ENCODE peak calls at places on chromosomes 7 and 10, in nine cellular contexts. S is HCT116, X is IMR-90, V is OCI-LY7, O is GM23338, T is mammary epithelial cell, U is K562, M is astrocyte, F is hepatocyte. C is an unnamed sample.

GRCh38 chr10:71390921-71391690 is 5.6 kb upstream of the CDH23 start:
- DNase-seq in S (no peak), X (no peak), V (no peak), O (no peak), T (no peak), U (no peak), M (no peak), F (no peak), C (no peak)

GRCh38 chr10:84818956-84819355 is 490.6 kb downstream of the CCSER2 start:
- DNase-seq in S (no peak), X (no peak), V (no peak), O (no peak), T (no peak), U (no peak), M (no peak), F (no peak), C (no peak)

GRCh38 chr10:63268139-63268797 is 135.1 kb downstream of the NRBF2 start:
- DNase-seq in S (no peak), X (peak), V (no peak), O (peak), T (no peak), U (no peak), M (peak), F (peak), C (no peak)

GRCh38 chr7:41241641-41242040 is 461.2 kb downstream of the INHBA start:
- DNase-seq in S (no peak), X (no peak), V (no peak), O (peak), T (no peak), U (no peak), M (no peak), F (no peak), C (no peak)

GRCh38 chr10:43206391-43207235 is 60.3 kb downstream of the RASGEF1A start:
- DNase-seq in S (no peak), X (no peak), V (no peak), O (no peak), T (no peak), U (no peak), M (no peak), F (no peak), C (no peak)

GRCh38 chr7:48004598-48004997 is 24.3 kb downstream of the SUN3 start:
- DNase-seq in S (no peak), X (no peak), V (peak), O (no peak), T (no peak), U (no peak), M (no peak), F (no peak), C (no peak)

GRCh38 chr7:37354661-37355131 is 94.0 kb downstream of the ELMO1 start:
- DNase-seq in S (no peak), X (no peak), V (no peak), O (no peak), T (peak), U (peak), M (peak), F (peak), C (peak)

GRCh38 chr7:45592230-45592991 is 18.2 kb downstream of the ADCY1 start:
- DNase-seq in S (no peak), X (no peak), V (no peak), O (no peak), T (no peak), U (no peak), M (no peak), F (no peak), C (no peak)

GRCh38 chr7:1850976-1851571 is 181.0 kb downstream of the ELFN1 start:
- DNase-seq in S (no peak), X (no peak), V (no peak), O (no peak), T (no peak), U (no peak), M (no peak), F (no peak), C (no peak)

GRCh38 chr10:71436268-71436922 is 39.7 kb downstream of the CDH23 start:
- DNase-seq in S (no peak), X (no peak), V (no peak), O (no peak), T (no peak), U (no peak), M (no peak), F (no peak), C (no peak)

GRCh38 chr10:78763217-78763616 is 305.5 kb upstream of the ZMIZ1 start:
- DNase-seq in S (no peak), X (no peak), V (no peak), O (no peak), T (no peak), U (no peak), M (no peak), F (no peak), C (no peak)

GRCh38 chr10:73937333-73938020 is 26.5 kb downstream of the PLAU start:
- DNase-seq in S (no peak), X (no peak), V (no peak), O (no peak), T (no peak), U (no peak), M (no peak), F (no peak), C (no peak)

GRCh38 chr10:16942361-16943078 is 125.3 kb upstream of the RSU1 start:
- DNase-seq in S (no peak), X (no peak), V (no peak), O (no peak), T (no peak), U (no peak), M (peak), F (no peak), C (no peak)

GRCh38 chr10:100759331-100759730 is 13.9 kb downstream of the PAX2 start:
- DNase-seq in S (no peak), X (no peak), V (no peak), O (no peak), T (no peak), U (no peak), M (no peak), F (no peak), C (no peak)
- TF ChIP-seq CTCF in S (peak), X (no peak), V (no peak), O (peak), T (peak), U (no peak), M (no peak), F (no peak), C (no peak)

GRCh38 chr7:141460781-141461715 is 90.2 kb upstream of the AGK start:
- DNase-seq in S (no peak), X (no peak), V (no peak), O (no peak), T (peak), U (no peak), M (no peak), F (peak), C (peak)
- H3K4me3 ChIP-seq in S (no peak), X (no peak), V (no peak), O (no peak), T (no peak), U (no peak), M (no peak), F (no peak), C (no peak)

DNA sequence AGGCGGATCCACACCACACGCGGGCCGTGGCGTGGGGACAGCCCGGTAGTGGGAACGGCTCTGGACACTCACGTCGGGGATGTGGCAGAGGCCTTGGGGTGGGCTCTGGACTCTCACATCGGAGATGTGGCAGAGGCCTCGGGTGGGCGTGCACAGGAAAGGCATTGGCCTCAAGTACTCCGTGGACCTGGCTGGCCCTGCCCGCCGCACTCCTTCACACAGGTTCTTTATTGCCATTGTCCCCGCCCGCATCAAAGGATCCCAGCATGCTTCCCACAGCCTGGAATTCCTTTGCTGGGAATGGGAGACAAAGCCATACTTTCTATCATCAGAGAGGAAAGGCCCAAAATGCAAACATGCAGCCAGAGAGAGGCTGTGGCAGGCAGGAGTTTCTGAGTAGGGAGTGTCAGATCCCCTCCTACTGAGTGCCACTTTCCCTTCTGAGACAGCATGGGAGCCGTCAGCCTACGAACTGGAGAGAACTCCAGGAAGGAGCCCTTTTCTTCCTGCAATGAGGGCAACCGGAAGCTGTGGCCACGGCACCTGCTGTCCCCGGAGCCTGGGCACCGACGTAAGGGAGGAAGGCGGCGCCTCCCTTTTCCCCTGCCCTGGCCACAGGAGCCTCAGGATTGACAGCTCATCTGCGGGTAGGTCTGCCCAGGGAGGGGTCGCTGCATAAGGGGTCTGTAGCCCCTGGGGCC is 51.5 kb downstream of the RBM17 start:
- DNase-seq in S (no peak), X (no peak), V (no peak), O (peak), T (no peak), U (no peak), M (no peak), F (no peak), C (no peak)
- H2AFZ ChIP-seq in S (no peak), X (peak), V (no peak), O (no peak), T (no peak), U (no peak), M (no peak), F (no peak), C (no peak)

DNA sequence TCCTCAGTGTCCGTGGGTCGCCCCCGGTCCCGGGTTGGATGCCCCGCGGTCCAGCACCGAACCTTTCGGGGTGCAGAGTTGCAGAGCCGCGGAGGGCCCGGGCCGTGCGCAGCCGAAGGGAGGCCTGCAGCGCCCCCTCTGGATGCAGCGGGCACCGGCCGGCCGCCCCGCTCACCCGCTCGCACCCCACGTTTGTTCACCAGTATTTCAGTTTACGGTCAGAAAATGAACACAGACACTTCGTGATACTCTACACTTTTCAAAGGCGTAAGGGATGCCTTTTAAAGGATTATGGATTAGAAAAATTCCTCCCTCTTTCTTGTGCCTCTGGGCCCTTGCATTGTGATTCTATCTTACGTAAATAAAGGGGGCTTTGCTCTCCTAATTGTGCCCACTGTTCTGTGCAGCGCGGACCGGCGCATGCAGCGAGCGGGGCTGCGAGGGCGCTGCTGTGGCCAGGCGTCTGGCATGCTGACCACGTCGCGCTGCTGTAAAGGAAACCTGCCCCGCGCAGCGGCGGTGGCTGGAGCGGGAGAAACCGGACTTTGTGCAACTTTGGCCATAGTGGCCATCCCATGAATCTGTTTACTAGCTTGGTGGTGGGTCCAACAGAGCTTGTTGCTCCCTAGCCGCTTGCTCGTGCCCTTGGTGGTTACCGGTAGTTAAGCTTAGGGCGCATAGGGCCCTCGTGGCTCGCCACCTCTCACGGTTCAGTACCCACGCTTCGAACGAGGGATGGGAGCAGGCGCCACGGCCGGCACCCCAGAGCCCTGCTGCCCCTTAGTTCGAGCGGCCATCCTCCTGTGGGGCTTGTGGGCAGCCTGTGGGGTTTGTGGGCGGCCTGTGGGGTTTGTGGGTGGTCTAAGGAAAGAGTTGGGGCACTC is 755 bp upstream of the MEST start:
- DNase-seq in S (no peak), X (peak), V (no peak), O (peak), T (no peak), U (no peak), M (no peak), F (peak), C (peak)
- TF ChIP-seq CTCF in S (no peak), X (peak), V (peak), O (peak), T (peak), U (no peak), M (peak), F (peak), C (peak)